ENCODE peak calls at places on chromosomes 1 and 21, in five cellular contexts. One of them, this sample, is unnamed.
A peak's percentile ranks its signal among the peaks of the same experiment; 100 is the strongest.

GRCh38 chr1:173669491-173669941 is at the start of gene ANKRD45:
- DNase-seq in B cell: peak; percentile 3
- DNase-seq in CD8-positive, alpha-beta T cell: no peak
- DNase-seq in Peyer's patch: no peak
- DNase-seq in stomach: no peak
- DNase-seq in this sample: no peak

GRCh38 chr1:25126568-25126967 is 105.7 kb downstream of the SYF2 start:
- DNase-seq in B cell: no peak
- DNase-seq in CD8-positive, alpha-beta T cell: no peak
- DNase-seq in Peyer's patch: no peak
- DNase-seq in stomach: no peak
- DNase-seq in this sample: no peak

GRCh38 chr1:230145953-230146476 is 79.0 kb downstream of the GALNT2 start:
- DNase-seq in B cell: peak; percentile 59
- DNase-seq in CD8-positive, alpha-beta T cell: no peak
- DNase-seq in Peyer's patch: peak; percentile 69
- DNase-seq in stomach: no peak
- DNase-seq in this sample: no peak

GRCh38 chr1:235932090-235932510 is 65.4 kb upstream of the LYST start:
- DNase-seq in B cell: peak; percentile 54
- DNase-seq in CD8-positive, alpha-beta T cell: no peak
- DNase-seq in Peyer's patch: peak; percentile 69
- DNase-seq in stomach: peak; percentile 64
- DNase-seq in this sample: no peak

GRCh38 chr1:160400284-160400645 is at the start of gene VANGL2:
- DNase-seq in B cell: peak; percentile 81
- DNase-seq in CD8-positive, alpha-beta T cell: peak; percentile 34
- DNase-seq in Peyer's patch: peak; percentile 77
- DNase-seq in stomach: peak; percentile 78
- DNase-seq in this sample: no peak

GRCh38 chr1:247293047-247293446 is 37.2 kb downstream of the VN1R5 start:
- DNase-seq in B cell: no peak
- DNase-seq in CD8-positive, alpha-beta T cell: no peak
- DNase-seq in Peyer's patch: no peak
- DNase-seq in stomach: no peak
- DNase-seq in this sample: no peak

GRCh38 chr1:5551274-5551966 is 440.8 kb downstream of the NPHP4 start:
- DNase-seq in B cell: no peak
- DNase-seq in CD8-positive, alpha-beta T cell: no peak
- DNase-seq in Peyer's patch: no peak
- DNase-seq in stomach: no peak
- DNase-seq in this sample: no peak

GRCh38 chr1:193313354-193314140 is 127.1 kb upstream of the B3GALT2 start:
- DNase-seq in B cell: no peak
- DNase-seq in CD8-positive, alpha-beta T cell: no peak
- DNase-seq in Peyer's patch: peak; percentile 82
- DNase-seq in stomach: no peak
- DNase-seq in this sample: no peak

GRCh38 chr21:41931041-41931451 is 22.8 kb downstream of the C2CD2 start:
- DNase-seq in B cell: no peak
- DNase-seq in CD8-positive, alpha-beta T cell: no peak
- DNase-seq in Peyer's patch: no peak
- DNase-seq in stomach: no peak
- DNase-seq in this sample: no peak

GRCh38 chr1:205286335-205286950 is 35.1 kb downstream of the NUAK2 start:
- DNase-seq in B cell: peak; percentile 67
- DNase-seq in CD8-positive, alpha-beta T cell: peak; percentile 76
- DNase-seq in Peyer's patch: peak; percentile 91
- DNase-seq in stomach: peak; percentile 40
- DNase-seq in this sample: no peak

GRCh38 chr1:230086152-230086551 is 19.1 kb downstream of the GALNT2 start:
- DNase-seq in B cell: no peak
- DNase-seq in CD8-positive, alpha-beta T cell: no peak
- DNase-seq in Peyer's patch: peak; percentile 29
- DNase-seq in stomach: no peak
- DNase-seq in this sample: no peak

GRCh38 chr1:150080784-150081183 is 13.2 kb downstream of the VPS45 start:
- DNase-seq in B cell: no peak
- DNase-seq in CD8-positive, alpha-beta T cell: no peak
- DNase-seq in Peyer's patch: no peak
- DNase-seq in stomach: no peak
- DNase-seq in this sample: no peak

GRCh38 chr1:53166366-53166765 is 23.9 kb upstream of the SLC1A7 start:
- DNase-seq in B cell: no peak
- DNase-seq in CD8-positive, alpha-beta T cell: no peak
- DNase-seq in Peyer's patch: no peak
- DNase-seq in stomach: no peak
- DNase-seq in this sample: no peak

GRCh38 chr1:218527737-218528136 is 182.6 kb downstream of the TGFB2 start:
- DNase-seq in B cell: no peak
- DNase-seq in CD8-positive, alpha-beta T cell: no peak
- DNase-seq in Peyer's patch: no peak
- DNase-seq in stomach: no peak
- DNase-seq in this sample: no peak

GRCh38 chr1:231931846-231932454 is 305.4 kb downstream of the DISC1 start:
- DNase-seq in B cell: peak; percentile 22
- DNase-seq in CD8-positive, alpha-beta T cell: no peak
- DNase-seq in Peyer's patch: peak; percentile 51
- DNase-seq in stomach: no peak
- DNase-seq in this sample: no peak

GRCh38 chr1:7755448-7755847 is 15.6 kb upstream of the VAMP3 start:
- DNase-seq in B cell: no peak
- DNase-seq in CD8-positive, alpha-beta T cell: no peak
- DNase-seq in Peyer's patch: no peak
- DNase-seq in stomach: no peak
- DNase-seq in this sample: no peak

GRCh38 chr1:39160703-39161102 is 43.8 kb upstream of the MACF1 start:
- DNase-seq in B cell: no peak
- DNase-seq in CD8-positive, alpha-beta T cell: no peak
- DNase-seq in Peyer's patch: no peak
- DNase-seq in stomach: no peak
- DNase-seq in this sample: no peak

GRCh38 chr1:227351443-227351842 is 33.2 kb upstream of the CDC42BPA start:
- DNase-seq in B cell: no peak
- DNase-seq in CD8-positive, alpha-beta T cell: no peak
- DNase-seq in Peyer's patch: peak; percentile 54
- DNase-seq in stomach: no peak
- DNase-seq in this sample: no peak

GRCh38 chr1:202498542-202498941 is 150.0 kb downstream of the PPP1R12B start:
- DNase-seq in B cell: no peak
- DNase-seq in CD8-positive, alpha-beta T cell: no peak
- DNase-seq in Peyer's patch: no peak
- DNase-seq in stomach: no peak
- DNase-seq in this sample: no peak

GRCh38 chr21:35239811-35240219 is 190.7 kb upstream of the RUNX1 start:
- DNase-seq in B cell: no peak
- DNase-seq in CD8-positive, alpha-beta T cell: no peak
- DNase-seq in Peyer's patch: no peak
- DNase-seq in stomach: no peak
- DNase-seq in this sample: no peak

GRCh38 chr1:39852214-39852791 is 31.0 kb downstream of the TRIT1 start:
- DNase-seq in B cell: no peak
- DNase-seq in CD8-positive, alpha-beta T cell: no peak
- DNase-seq in Peyer's patch: no peak
- DNase-seq in stomach: no peak
- DNase-seq in this sample: no peak

GRCh38 chr1:184074383-184074782 is 22.9 kb downstream of the TSEN15 start:
- DNase-seq in B cell: no peak
- DNase-seq in CD8-positive, alpha-beta T cell: no peak
- DNase-seq in Peyer's patch: no peak
- DNase-seq in stomach: no peak
- DNase-seq in this sample: no peak

GRCh38 chr1:70934197-70934961 is 113.2 kb downstream of the PTGER3 start:
- DNase-seq in B cell: no peak
- DNase-seq in CD8-positive, alpha-beta T cell: no peak
- DNase-seq in Peyer's patch: no peak
- DNase-seq in stomach: no peak
- DNase-seq in this sample: no peak

GRCh38 chr1:231216515-231216914 is 24.5 kb upstream of the GNPAT start:
- DNase-seq in B cell: no peak
- DNase-seq in CD8-positive, alpha-beta T cell: no peak
- DNase-seq in Peyer's patch: peak; percentile 66
- DNase-seq in stomach: peak; percentile 49
- DNase-seq in this sample: no peak

GRCh38 chr1:245686446-245687030 is 531.8 kb downstream of the KIF26B start:
- DNase-seq in B cell: no peak
- DNase-seq in CD8-positive, alpha-beta T cell: no peak
- DNase-seq in Peyer's patch: peak; percentile 33
- DNase-seq in stomach: peak; percentile 14
- DNase-seq in this sample: no peak

GRCh38 chr1:1137256-1138045 is 21.6 kb upstream of the C1orf159 start:
- DNase-seq in B cell: peak; percentile 94
- DNase-seq in CD8-positive, alpha-beta T cell: peak; percentile 72
- DNase-seq in Peyer's patch: peak; percentile 92
- DNase-seq in stomach: peak; percentile 64
- DNase-seq in this sample: no peak

GRCh38 chr1:219143735-219144134 is 29.9 kb upstream of the LYPLAL1 start:
- DNase-seq in B cell: no peak
- DNase-seq in CD8-positive, alpha-beta T cell: no peak
- DNase-seq in Peyer's patch: no peak
- DNase-seq in stomach: no peak
- DNase-seq in this sample: no peak

GRCh38 chr1:244796719-244797406 is 38.6 kb upstream of the COX20 start:
- DNase-seq in B cell: peak; percentile 71
- DNase-seq in CD8-positive, alpha-beta T cell: peak; percentile 57
- DNase-seq in Peyer's patch: peak; percentile 86
- DNase-seq in stomach: peak; percentile 75
- DNase-seq in this sample: no peak

DNA sequence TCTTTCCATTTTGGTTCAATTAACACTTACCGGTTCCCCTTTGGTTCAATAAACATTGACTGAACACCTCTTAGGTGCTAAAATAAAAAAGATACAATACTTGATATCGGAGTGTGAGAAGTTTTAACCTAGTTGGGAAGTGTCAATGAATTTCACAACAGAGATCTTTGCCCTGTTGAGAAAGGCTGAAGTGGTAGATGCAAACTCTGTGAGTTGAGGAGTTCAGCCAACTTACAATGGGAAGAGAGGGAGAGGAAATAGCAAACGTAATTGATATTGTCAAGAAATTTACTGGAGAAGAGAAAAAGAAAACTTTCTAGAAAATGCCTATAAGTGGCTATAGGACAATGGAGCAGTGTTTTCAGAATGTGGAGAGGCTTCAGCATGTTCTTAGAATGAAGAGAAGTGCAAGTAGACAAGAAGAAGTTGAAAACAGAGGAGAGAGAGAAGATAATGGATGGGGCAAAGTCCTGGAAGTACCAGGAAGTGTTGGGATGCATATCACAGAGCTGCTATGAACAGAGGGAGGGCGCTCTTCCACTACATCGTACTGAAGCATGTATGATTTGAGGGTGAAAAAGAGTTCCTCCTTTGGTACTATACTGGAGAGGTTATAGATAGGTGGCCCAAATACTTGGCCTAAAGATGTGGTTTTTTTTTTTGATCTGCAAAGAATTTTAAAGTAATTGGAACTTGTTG is 48.9 kb downstream of the MEF2D start:
- DNase-seq in B cell: no peak
- DNase-seq in CD8-positive, alpha-beta T cell: no peak
- DNase-seq in Peyer's patch: no peak
- DNase-seq in stomach: no peak
- DNase-seq in this sample: no peak
- TF ChIP-seq CTCF in B cell: no peak
- TF ChIP-seq CTCF in CD8-positive, alpha-beta T cell: no peak
- TF ChIP-seq CTCF in Peyer's patch: peak; percentile 68
- TF ChIP-seq CTCF in stomach: no peak
- TF ChIP-seq CTCF in this sample: no peak

GRCh38 chr1:76142771-76143540 is 68.4 kb downstream of the ST6GALNAC3 start:
- DNase-seq in B cell: no peak
- DNase-seq in CD8-positive, alpha-beta T cell: no peak
- DNase-seq in Peyer's patch: no peak
- DNase-seq in stomach: no peak
- DNase-seq in this sample: no peak

GRCh38 chr1:76138217-76138616 is 63.7 kb downstream of the ST6GALNAC3 start:
- DNase-seq in B cell: no peak
- DNase-seq in CD8-positive, alpha-beta T cell: no peak
- DNase-seq in Peyer's patch: no peak
- DNase-seq in stomach: no peak
- DNase-seq in this sample: no peak

GRCh38 chr1:76137746-76138145 is 63.2 kb downstream of the ST6GALNAC3 start:
- DNase-seq in B cell: no peak
- DNase-seq in CD8-positive, alpha-beta T cell: no peak
- DNase-seq in Peyer's patch: no peak
- DNase-seq in stomach: no peak
- DNase-seq in this sample: no peak

GRCh38 chr1:76141898-76142297 is 67.4 kb downstream of the ST6GALNAC3 start:
- DNase-seq in B cell: no peak
- DNase-seq in CD8-positive, alpha-beta T cell: no peak
- DNase-seq in Peyer's patch: no peak
- DNase-seq in stomach: no peak
- DNase-seq in this sample: no peak

GRCh38 chr1:76140227-76140626 is 65.7 kb downstream of the ST6GALNAC3 start:
- DNase-seq in B cell: no peak
- DNase-seq in CD8-positive, alpha-beta T cell: no peak
- DNase-seq in Peyer's patch: no peak
- DNase-seq in stomach: no peak
- DNase-seq in this sample: no peak
- TF ChIP-seq CTCF in B cell: no peak
- TF ChIP-seq CTCF in CD8-positive, alpha-beta T cell: no peak
- TF ChIP-seq CTCF in Peyer's patch: no peak
- TF ChIP-seq CTCF in stomach: no peak
- TF ChIP-seq CTCF in this sample: no peak

DNA sequence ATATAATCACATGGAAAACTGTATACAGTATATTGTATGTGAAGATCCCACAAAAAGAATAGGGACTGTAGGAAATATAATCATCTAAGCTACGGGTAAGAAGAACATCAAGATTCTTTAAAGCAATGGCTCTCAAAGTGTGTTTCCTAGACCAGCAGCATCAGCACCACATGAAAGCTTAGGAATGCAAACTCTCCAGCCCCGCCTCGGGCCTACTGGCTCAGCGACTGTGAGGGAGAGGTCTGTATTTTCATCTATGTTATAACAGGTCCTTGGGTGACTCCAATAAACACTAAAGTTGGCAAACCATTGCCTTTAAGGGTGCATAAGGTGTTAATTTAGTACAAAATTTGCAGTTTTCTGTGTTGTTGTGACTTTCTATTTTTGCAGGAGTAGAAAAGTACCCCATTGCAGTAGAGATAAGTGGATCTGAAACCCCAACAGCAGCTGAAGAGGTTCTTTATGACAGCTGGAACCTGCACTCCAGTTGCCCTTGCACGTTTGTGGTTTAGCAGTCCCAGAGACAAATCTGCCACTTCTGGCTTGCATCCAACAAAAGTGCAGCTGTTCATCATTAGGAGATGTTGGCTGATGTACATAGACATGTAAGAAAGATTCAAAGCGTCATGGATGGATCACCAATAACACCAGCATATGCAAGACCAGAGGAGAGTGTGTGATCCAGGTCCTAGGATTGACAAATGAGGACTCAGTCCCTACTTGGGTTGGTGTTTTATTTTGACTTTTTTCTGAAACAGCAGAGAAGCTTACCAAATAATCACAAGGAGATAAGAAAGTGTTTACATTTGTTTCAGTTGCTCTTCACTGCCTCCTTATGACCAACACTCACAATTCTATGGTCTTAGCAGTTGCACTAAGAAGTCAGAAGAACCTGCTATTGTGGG is 15.9 kb upstream of the IFNAR1 start:
- DNase-seq in B cell: peak; percentile 58
- DNase-seq in CD8-positive, alpha-beta T cell: no peak
- DNase-seq in Peyer's patch: peak; percentile 76
- DNase-seq in stomach: no peak
- DNase-seq in this sample: no peak
- TF ChIP-seq CTCF in B cell: no peak
- TF ChIP-seq CTCF in CD8-positive, alpha-beta T cell: no peak
- TF ChIP-seq CTCF in Peyer's patch: no peak
- TF ChIP-seq CTCF in stomach: no peak
- TF ChIP-seq CTCF in this sample: no peak

GRCh38 chr1:58576727-58577675 is at the start of gene TACSTD2:
- DNase-seq in B cell: peak; percentile 9
- DNase-seq in CD8-positive, alpha-beta T cell: no peak
- DNase-seq in Peyer's patch: peak; percentile 52
- DNase-seq in stomach: peak; percentile 84
- DNase-seq in this sample: no peak
- TF ChIP-seq CTCF in B cell: no peak
- TF ChIP-seq CTCF in CD8-positive, alpha-beta T cell: no peak
- TF ChIP-seq CTCF in Peyer's patch: no peak
- TF ChIP-seq CTCF in stomach: no peak
- TF ChIP-seq CTCF in this sample: no peak

This sample was measured in CD14-positive monocyte.